ENCODE peak calls at places on chromosome 13, in seven cellular contexts. One of them, this sample, is unnamed.

GRCh38 chr13:107205318-107206112 is 637.6 kb upstream of the ARGLU1 start:
- DNase-seq in tibial artery: peak; percentile 43
- DNase-seq in AG09309: no peak
- DNase-seq in HEK293T: peak; percentile 46
- DNase-seq in K562: peak; percentile 49
- DNase-seq in stimulated activated CD8-positive, alpha-beta memory T cell treated with anti-CD3 and anti-CD28 coated beads, Interleukin-2, amount 100 ng/mL, for 1 hour: peak; percentile 10
- DNase-seq in aorta: peak; percentile 89
- DNase-seq in this sample: peak; percentile 82

GRCh38 chr13:59671853-59672252 is 491.9 kb downstream of the DIAPH3 start:
- DNase-seq in stimulated activated CD8-positive, alpha-beta memory T cell treated with anti-CD3 and anti-CD28 coated beads, Interleukin-2, amount 100 ng/mL, for 1 hour: no peak
- DNase-seq in tibial artery: no peak
- DNase-seq in aorta: no peak
- DNase-seq in K562: no peak
- DNase-seq in AG09309: no peak
- DNase-seq in HEK293T: no peak
- DNase-seq in this sample: no peak

GRCh38 chr13:34731486-34731885 is 210.6 kb upstream of the NBEA start:
- DNase-seq in HEK293T: no peak
- DNase-seq in stimulated activated CD8-positive, alpha-beta memory T cell treated with anti-CD3 and anti-CD28 coated beads, Interleukin-2, amount 100 ng/mL, for 1 hour: no peak
- DNase-seq in tibial artery: no peak
- DNase-seq in aorta: no peak
- DNase-seq in K562: no peak
- DNase-seq in AG09309: no peak
- DNase-seq in this sample: no peak

GRCh38 chr13:26853272-26853818 is 92.8 kb upstream of the GPR12 start:
- DNase-seq in HEK293T: no peak
- DNase-seq in AG09309: no peak
- DNase-seq in tibial artery: no peak
- DNase-seq in aorta: no peak
- DNase-seq in K562: no peak
- DNase-seq in stimulated activated CD8-positive, alpha-beta memory T cell treated with anti-CD3 and anti-CD28 coated beads, Interleukin-2, amount 100 ng/mL, for 1 hour: no peak
- DNase-seq in this sample: no peak

GRCh38 chr13:35530147-35530546 is 53.7 kb upstream of the MAB21L1 start:
- DNase-seq in K562: no peak
- DNase-seq in tibial artery: no peak
- DNase-seq in stimulated activated CD8-positive, alpha-beta memory T cell treated with anti-CD3 and anti-CD28 coated beads, Interleukin-2, amount 100 ng/mL, for 1 hour: no peak
- DNase-seq in aorta: no peak
- DNase-seq in HEK293T: no peak
- DNase-seq in AG09309: no peak
- DNase-seq in this sample: no peak

GRCh38 chr13:29579094-29579493 is 16.4 kb downstream of the SLC7A1 start:
- DNase-seq in AG09309: no peak
- DNase-seq in HEK293T: no peak
- DNase-seq in K562: no peak
- DNase-seq in aorta: no peak
- DNase-seq in tibial artery: no peak
- DNase-seq in stimulated activated CD8-positive, alpha-beta memory T cell treated with anti-CD3 and anti-CD28 coated beads, Interleukin-2, amount 100 ng/mL, for 1 hour: no peak
- DNase-seq in this sample: no peak

GRCh38 chr13:73608731-73609485 is 525.3 kb downstream of the KLF12 start:
- DNase-seq in HEK293T: peak; percentile 59
- DNase-seq in aorta: no peak
- DNase-seq in AG09309: no peak
- DNase-seq in stimulated activated CD8-positive, alpha-beta memory T cell treated with anti-CD3 and anti-CD28 coated beads, Interleukin-2, amount 100 ng/mL, for 1 hour: no peak
- DNase-seq in K562: no peak
- DNase-seq in tibial artery: no peak
- DNase-seq in this sample: no peak

GRCh38 chr13:29594310-29594709 is 1.2 kb downstream of the SLC7A1 start:
- DNase-seq in K562: peak; percentile 49
- DNase-seq in aorta: no peak
- DNase-seq in AG09309: peak; percentile 55
- DNase-seq in tibial artery: peak; percentile 47
- DNase-seq in stimulated activated CD8-positive, alpha-beta memory T cell treated with anti-CD3 and anti-CD28 coated beads, Interleukin-2, amount 100 ng/mL, for 1 hour: no peak
- DNase-seq in HEK293T: peak; percentile 33
- DNase-seq in this sample: no peak

GRCh38 chr13:50133277-50133953 is 118.2 kb downstream of the KCNRG start:
- DNase-seq in AG09309: no peak
- DNase-seq in stimulated activated CD8-positive, alpha-beta memory T cell treated with anti-CD3 and anti-CD28 coated beads, Interleukin-2, amount 100 ng/mL, for 1 hour: no peak
- DNase-seq in aorta: no peak
- DNase-seq in tibial artery: no peak
- DNase-seq in HEK293T: no peak
- DNase-seq in K562: no peak
- DNase-seq in this sample: no peak

GRCh38 chr13:95403349-95404140 is 102.3 kb upstream of the ABCC4 start:
- DNase-seq in AG09309: no peak
- DNase-seq in tibial artery: no peak
- DNase-seq in HEK293T: no peak
- DNase-seq in stimulated activated CD8-positive, alpha-beta memory T cell treated with anti-CD3 and anti-CD28 coated beads, Interleukin-2, amount 100 ng/mL, for 1 hour: no peak
- DNase-seq in aorta: no peak
- DNase-seq in K562: no peak
- DNase-seq in this sample: no peak

GRCh38 chr13:111328111-111328802 is 7.8 kb downstream of the TEX29 start:
- DNase-seq in AG09309: no peak
- DNase-seq in HEK293T: no peak
- DNase-seq in aorta: no peak
- DNase-seq in K562: no peak
- DNase-seq in tibial artery: no peak
- DNase-seq in stimulated activated CD8-positive, alpha-beta memory T cell treated with anti-CD3 and anti-CD28 coated beads, Interleukin-2, amount 100 ng/mL, for 1 hour: no peak
- DNase-seq in this sample: no peak

GRCh38 chr13:20461860-20462532 is 63.7 kb downstream of the CRYL1 start:
- DNase-seq in HEK293T: no peak
- DNase-seq in AG09309: no peak
- DNase-seq in tibial artery: no peak
- DNase-seq in aorta: no peak
- DNase-seq in stimulated activated CD8-positive, alpha-beta memory T cell treated with anti-CD3 and anti-CD28 coated beads, Interleukin-2, amount 100 ng/mL, for 1 hour: no peak
- DNase-seq in K562: no peak
- DNase-seq in this sample: no peak

GRCh38 chr13:44109986-44110640 is 230.4 kb downstream of the LACC1 start:
- DNase-seq in stimulated activated CD8-positive, alpha-beta memory T cell treated with anti-CD3 and anti-CD28 coated beads, Interleukin-2, amount 100 ng/mL, for 1 hour: no peak
- DNase-seq in HEK293T: no peak
- DNase-seq in tibial artery: no peak
- DNase-seq in aorta: no peak
- DNase-seq in AG09309: no peak
- DNase-seq in K562: no peak
- DNase-seq in this sample: no peak

GRCh38 chr13:113216165-113217056 is 7.0 kb downstream of the CUL4A start:
- DNase-seq in AG09309: no peak
- DNase-seq in aorta: no peak
- DNase-seq in HEK293T: peak; percentile 13
- DNase-seq in tibial artery: no peak
- DNase-seq in K562: peak; percentile 79
- DNase-seq in stimulated activated CD8-positive, alpha-beta memory T cell treated with anti-CD3 and anti-CD28 coated beads, Interleukin-2, amount 100 ng/mL, for 1 hour: no peak
- DNase-seq in this sample: no peak

GRCh38 chr13:50566646-50567045 is 276.8 kb downstream of the DLEU7 start:
- DNase-seq in stimulated activated CD8-positive, alpha-beta memory T cell treated with anti-CD3 and anti-CD28 coated beads, Interleukin-2, amount 100 ng/mL, for 1 hour: no peak
- DNase-seq in aorta: no peak
- DNase-seq in K562: no peak
- DNase-seq in AG09309: no peak
- DNase-seq in tibial artery: no peak
- DNase-seq in HEK293T: no peak
- DNase-seq in this sample: no peak

GRCh38 chr13:101785858-101786257 is 333.4 kb downstream of the ITGBL1 start:
- DNase-seq in K562: no peak
- DNase-seq in stimulated activated CD8-positive, alpha-beta memory T cell treated with anti-CD3 and anti-CD28 coated beads, Interleukin-2, amount 100 ng/mL, for 1 hour: no peak
- DNase-seq in aorta: no peak
- DNase-seq in tibial artery: no peak
- DNase-seq in AG09309: no peak
- DNase-seq in HEK293T: peak; percentile 4
- DNase-seq in this sample: no peak

GRCh38 chr13:44664308-44664707 is 88.2 kb upstream of the TSC22D1 start:
- DNase-seq in AG09309: no peak
- DNase-seq in tibial artery: no peak
- DNase-seq in HEK293T: no peak
- DNase-seq in stimulated activated CD8-positive, alpha-beta memory T cell treated with anti-CD3 and anti-CD28 coated beads, Interleukin-2, amount 100 ng/mL, for 1 hour: no peak
- DNase-seq in aorta: no peak
- DNase-seq in K562: no peak
- DNase-seq in this sample: no peak

GRCh38 chr13:113930711-113931637 is 42.9 kb downstream of the C13orf46 start:
- DNase-seq in HEK293T: no peak
- DNase-seq in K562: no peak
- DNase-seq in AG09309: no peak
- DNase-seq in tibial artery: peak; percentile 16
- DNase-seq in stimulated activated CD8-positive, alpha-beta memory T cell treated with anti-CD3 and anti-CD28 coated beads, Interleukin-2, amount 100 ng/mL, for 1 hour: no peak
- DNase-seq in aorta: peak; percentile 71
- DNase-seq in this sample: peak; percentile 56

GRCh38 chr13:113646376-113646775 is 11.6 kb downstream of the ATP4B start:
- DNase-seq in HEK293T: no peak
- DNase-seq in tibial artery: peak; percentile 17
- DNase-seq in aorta: peak; percentile 14
- DNase-seq in stimulated activated CD8-positive, alpha-beta memory T cell treated with anti-CD3 and anti-CD28 coated beads, Interleukin-2, amount 100 ng/mL, for 1 hour: no peak
- DNase-seq in AG09309: no peak
- DNase-seq in K562: no peak
- DNase-seq in this sample: peak; percentile 33

GRCh38 chr13:45830121-45830520 is 21.4 kb downstream of the SIAH3 start:
- DNase-seq in aorta: no peak
- DNase-seq in AG09309: no peak
- DNase-seq in HEK293T: no peak
- DNase-seq in tibial artery: no peak
- DNase-seq in K562: no peak
- DNase-seq in stimulated activated CD8-positive, alpha-beta memory T cell treated with anti-CD3 and anti-CD28 coated beads, Interleukin-2, amount 100 ng/mL, for 1 hour: no peak
- DNase-seq in this sample: no peak

GRCh38 chr13:110400786-110401533 is 93.9 kb downstream of the COL4A2 start:
- DNase-seq in aorta: no peak
- DNase-seq in stimulated activated CD8-positive, alpha-beta memory T cell treated with anti-CD3 and anti-CD28 coated beads, Interleukin-2, amount 100 ng/mL, for 1 hour: no peak
- DNase-seq in K562: no peak
- DNase-seq in AG09309: peak; percentile 84
- DNase-seq in HEK293T: no peak
- DNase-seq in tibial artery: no peak
- DNase-seq in this sample: no peak

GRCh38 chr13:92842145-92842544 is 384.5 kb upstream of the GPC6 start:
- DNase-seq in aorta: no peak
- DNase-seq in K562: no peak
- DNase-seq in AG09309: peak; percentile 8
- DNase-seq in tibial artery: no peak
- DNase-seq in HEK293T: no peak
- DNase-seq in stimulated activated CD8-positive, alpha-beta memory T cell treated with anti-CD3 and anti-CD28 coated beads, Interleukin-2, amount 100 ng/mL, for 1 hour: no peak
- DNase-seq in this sample: no peak

GRCh38 chr13:21671793-21672680 is 1.2 kb downstream of the FGF9 start:
- DNase-seq in stimulated activated CD8-positive, alpha-beta memory T cell treated with anti-CD3 and anti-CD28 coated beads, Interleukin-2, amount 100 ng/mL, for 1 hour: no peak
- DNase-seq in K562: no peak
- DNase-seq in tibial artery: no peak
- DNase-seq in aorta: no peak
- DNase-seq in HEK293T: no peak
- DNase-seq in AG09309: no peak
- DNase-seq in this sample: no peak

GRCh38 chr13:20294497-20294896 is 62.4 kb upstream of the GJB6 start:
- DNase-seq in AG09309: no peak
- DNase-seq in stimulated activated CD8-positive, alpha-beta memory T cell treated with anti-CD3 and anti-CD28 coated beads, Interleukin-2, amount 100 ng/mL, for 1 hour: no peak
- DNase-seq in K562: no peak
- DNase-seq in tibial artery: no peak
- DNase-seq in HEK293T: no peak
- DNase-seq in aorta: no peak
- DNase-seq in this sample: no peak

GRCh38 chr13:34571716-34572115 is 370.4 kb upstream of the NBEA start:
- DNase-seq in HEK293T: no peak
- DNase-seq in stimulated activated CD8-positive, alpha-beta memory T cell treated with anti-CD3 and anti-CD28 coated beads, Interleukin-2, amount 100 ng/mL, for 1 hour: no peak
- DNase-seq in aorta: no peak
- DNase-seq in K562: no peak
- DNase-seq in AG09309: no peak
- DNase-seq in tibial artery: no peak
- DNase-seq in this sample: no peak

GRCh38 chr13:63124863-63125262 is 1709.2 kb upstream of the PCDH20 start:
- DNase-seq in tibial artery: no peak
- DNase-seq in K562: no peak
- DNase-seq in AG09309: no peak
- DNase-seq in stimulated activated CD8-positive, alpha-beta memory T cell treated with anti-CD3 and anti-CD28 coated beads, Interleukin-2, amount 100 ng/mL, for 1 hour: no peak
- DNase-seq in aorta: no peak
- DNase-seq in HEK293T: no peak
- DNase-seq in this sample: no peak

GRCh38 chr13:62014299-62014698 is 598.6 kb upstream of the PCDH20 start:
- DNase-seq in tibial artery: no peak
- DNase-seq in aorta: no peak
- DNase-seq in HEK293T: peak; percentile 77
- DNase-seq in AG09309: no peak
- DNase-seq in K562: no peak
- DNase-seq in stimulated activated CD8-positive, alpha-beta memory T cell treated with anti-CD3 and anti-CD28 coated beads, Interleukin-2, amount 100 ng/mL, for 1 hour: no peak
- DNase-seq in this sample: no peak

GRCh38 chr13:28059214-28059613 is 41.2 kb downstream of the FLT3 start:
- DNase-seq in AG09309: no peak
- DNase-seq in HEK293T: peak; percentile 45
- DNase-seq in tibial artery: no peak
- DNase-seq in K562: peak; percentile 54
- DNase-seq in stimulated activated CD8-positive, alpha-beta memory T cell treated with anti-CD3 and anti-CD28 coated beads, Interleukin-2, amount 100 ng/mL, for 1 hour: no peak
- DNase-seq in aorta: no peak
- DNase-seq in this sample: no peak

GRCh38 chr13:46492946-46493345 is 60.0 kb upstream of the LRCH1 start:
- DNase-seq in AG09309: no peak
- DNase-seq in K562: peak; percentile 41
- DNase-seq in stimulated activated CD8-positive, alpha-beta memory T cell treated with anti-CD3 and anti-CD28 coated beads, Interleukin-2, amount 100 ng/mL, for 1 hour: no peak
- DNase-seq in tibial artery: no peak
- DNase-seq in aorta: no peak
- DNase-seq in HEK293T: peak; percentile 54
- DNase-seq in this sample: no peak

GRCh38 chr13:42028113-42028799 is 20.2 kb upstream of the DGKH start:
- DNase-seq in tibial artery: no peak
- DNase-seq in HEK293T: no peak
- DNase-seq in stimulated activated CD8-positive, alpha-beta memory T cell treated with anti-CD3 and anti-CD28 coated beads, Interleukin-2, amount 100 ng/mL, for 1 hour: no peak
- DNase-seq in AG09309: no peak
- DNase-seq in K562: no peak
- DNase-seq in aorta: no peak
- DNase-seq in this sample: no peak

GRCh38 chr13:22934744-22935523 is 245.8 kb upstream of the SGCG start:
- DNase-seq in AG09309: no peak
- DNase-seq in stimulated activated CD8-positive, alpha-beta memory T cell treated with anti-CD3 and anti-CD28 coated beads, Interleukin-2, amount 100 ng/mL, for 1 hour: no peak
- DNase-seq in aorta: no peak
- DNase-seq in tibial artery: no peak
- DNase-seq in HEK293T: no peak
- DNase-seq in K562: no peak
- DNase-seq in this sample: no peak

This sample was measured in sciatic nerve.